ENCODE peak calls at places on chromosome 11, in four cellular contexts. J is fibroblast of pulmonary artery; D is stimulated activated CD4-positive, alpha-beta T cell treated with anti-CD3 and anti-CD28 coated beads, Interleukin-2, amount 100 ng/mL, for 48 hours; O is mesenchymal stem cell. E is an unnamed sample.

GRCh38 chr11:65113839-65114238 is 2.2 kb downstream of the TM7SF2 start:
- DNase-seq in J (no peak), D (no peak), O (no peak), E (no peak)

GRCh38 chr11:132848336-132848735 is 684.0 kb downstream of the OPCML start:
- DNase-seq in J (peak; percentile 19), D (no peak), O (no peak), E (no peak)

GRCh38 chr11:97225794-97226193 is 836.0 kb downstream of the JRKL start:
- DNase-seq in J (no peak), D (no peak), O (no peak), E (no peak)

GRCh38 chr11:71326328-71326940 is 74.1 kb upstream of the SHANK2 start:
- DNase-seq in J (no peak), D (no peak), O (no peak), E (no peak)

GRCh38 chr11:74680035-74680671 is 51.1 kb downstream of the CHRDL2 start:
- DNase-seq in J (no peak), D (no peak), O (no peak), E (no peak)

GRCh38 chr11:67439321-67440228 is 2.1 kb upstream of the PTPRCAP start:
- DNase-seq in J (no peak), D (no peak), O (peak; percentile 34), E (no peak)

GRCh38 chr11:94449437-94449836 is 44.2 kb downstream of the MRE11 start:
- DNase-seq in J (peak; percentile 81), D (no peak), O (peak; percentile 69), E (no peak)

GRCh38 chr11:25576320-25576719 is 755.6 kb upstream of the ANO3 start:
- DNase-seq in J (no peak), D (no peak), O (no peak), E (no peak)

GRCh38 chr11:62307950-62308349 is 9.1 kb upstream of the SCGB1D4 start:
- DNase-seq in J (no peak), D (no peak), O (no peak), E (no peak)

GRCh38 chr11:128632151-128632791 is 44.9 kb upstream of the ETS1 start:
- DNase-seq in J (peak; percentile 81), D (no peak), O (peak; percentile 59), E (no peak)

GRCh38 chr11:73048446-73048845 is 93.7 kb downstream of the FCHSD2 start:
- DNase-seq in J (no peak), D (no peak), O (no peak), E (no peak)

E was measured in stimulated activated effector memory CD8-positive, alpha-beta T cell treated with anti-CD3 and anti-CD28 coated beads, Interleukin-12 subunit alpha, Interleukin-12 subunit beta, amount 100 ng/mL, for 72 hours.